ENCODE peak calls at places on chromosomes 4 and X, in four cellular contexts. V, T, C and Y are unnamed samples.

GRCh38 chrX:29662101-29662500 is 553.3 kb upstream of the MAGEB2 start:
- DNase-seq in V (no peak), T (peak), C (no peak), Y (no peak)

GRCh38 chr4:52976523-52977230 is 114.6 kb downstream of the RASL11B start:
- DNase-seq in V (no peak), T (no peak), C (no peak), Y (no peak)

GRCh38 chr4:129526812-129527211 is 430.9 kb downstream of the C4orf33 start:
- DNase-seq in V (peak), T (no peak), C (peak), Y (peak)

GRCh38 chr4:1469596-1470392 is 63.6 kb upstream of the NKX1-1 start:
- DNase-seq in V (peak), T (no peak), C (no peak), Y (no peak)

GRCh38 chr4:150078996-150079581 is 844 bp downstream of the DCLK2 start:
- DNase-seq in V (peak), T (peak), C (no peak), Y (no peak)

GRCh38 chr4:120554086-120554485 is 368.4 kb downstream of the PRDM5 start:
- DNase-seq in V (no peak), T (no peak), C (no peak), Y (no peak)

GRCh38 chr4:176274441-176274840 is 5.4 kb upstream of the ASB5 start:
- DNase-seq in V (no peak), T (no peak), C (no peak), Y (no peak)

GRCh38 chr4:93731448-93731847 is 97.1 kb upstream of the ATOH1 start:
- DNase-seq in V (peak), T (no peak), C (no peak), Y (peak)

GRCh38 chr4:1871471-1872021 is 353 bp downstream of the NSD2 start:
- DNase-seq in V (peak), T (no peak), C (no peak), Y (peak)

GRCh38 chr4:180134116-180134866 is 2108.9 kb upstream of the TENM3 start:
- DNase-seq in V (no peak), T (no peak), C (no peak), Y (peak)

GRCh38 chrX:151796576-151796975 is 62.0 kb downstream of the CNGA2 start:
- DNase-seq in V (no peak), T (no peak), C (no peak), Y (no peak)
- TF ChIP-seq MAX in V (no peak), T (no peak), C (no peak), Y (no peak)

GRCh38 chrX:153951683-153952372 is 7.4 kb upstream of the RENBP start:
- DNase-seq in V (no peak), T (no peak), C (no peak), Y (no peak)
- TF ChIP-seq MAX in V (no peak), T (no peak), C (no peak), Y (no peak)

DNA sequence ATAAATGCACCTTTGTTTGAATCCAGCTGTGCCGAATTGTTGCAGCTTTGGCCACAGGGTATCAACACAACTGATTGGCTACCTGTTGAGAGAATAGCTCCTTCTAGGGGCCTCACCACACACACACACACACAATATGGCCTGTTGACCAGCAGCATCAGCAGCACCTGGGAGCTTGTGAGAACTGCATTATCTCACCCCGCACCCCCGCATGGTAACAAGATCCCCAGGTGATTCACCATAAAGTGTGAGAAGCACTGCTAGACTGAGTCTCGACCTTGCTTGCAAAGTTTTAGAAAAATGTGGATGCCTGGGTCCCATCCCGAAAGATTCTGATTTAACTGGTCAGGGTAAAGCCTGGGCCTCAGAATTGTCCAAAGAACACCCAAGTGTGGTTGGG is 176.9 kb upstream of the PRPS2 start:
- DNase-seq in V (no peak), T (no peak), C (no peak), Y (no peak)
- TF ChIP-seq MAX in V (no peak), T (no peak), C (no peak), Y (no peak)

DNA sequence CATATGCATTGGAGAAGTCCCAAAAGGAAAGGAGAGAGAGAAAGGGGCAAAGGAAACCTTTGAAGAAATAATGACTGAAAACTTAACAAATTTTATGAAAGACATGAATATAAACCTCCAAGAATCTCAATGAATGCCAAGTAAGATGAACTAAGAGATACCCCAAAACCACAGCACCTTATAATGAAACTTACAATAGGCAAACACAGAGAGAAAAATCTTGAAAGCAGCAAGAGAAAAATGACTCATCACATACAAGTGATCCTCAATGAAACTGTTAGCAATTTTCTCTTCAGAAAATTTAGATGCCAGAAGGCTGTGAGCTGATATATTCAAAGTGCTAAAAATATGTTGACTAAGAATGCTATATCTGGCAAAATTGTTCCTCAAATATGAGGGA is 10.1 kb downstream of the SMIM10L2A start:
- DNase-seq in V (no peak), T (no peak), C (no peak), Y (no peak)
- TF ChIP-seq MAX in V (no peak), T (no peak), C (no peak), Y (no peak)

DNA sequence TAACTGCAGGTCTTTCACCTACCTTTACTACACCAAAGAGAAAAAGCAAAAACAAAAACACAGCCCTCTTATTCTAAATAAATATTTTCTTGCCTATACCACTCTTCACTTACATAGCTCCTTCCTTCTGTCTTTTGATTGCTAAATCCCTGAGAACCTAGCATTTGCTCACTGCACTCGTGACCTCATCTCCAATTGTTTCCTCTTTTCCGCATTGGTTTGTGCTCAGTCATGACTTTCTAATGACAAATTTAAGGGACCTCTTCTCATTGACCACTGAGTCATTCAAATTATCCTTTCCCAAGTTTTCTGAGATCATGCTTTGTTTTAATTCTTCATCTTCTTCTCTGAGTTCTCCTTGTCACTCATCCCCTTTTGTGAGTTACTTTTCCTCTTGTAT is 1697.1 kb downstream of the STIM2 start:
- DNase-seq in V (no peak), T (no peak), C (no peak), Y (peak)
- TF ChIP-seq MAX in V (no peak), T (no peak), C (no peak), Y (no peak)

GRCh38 chr4:8869879-8870646 is 1.6 kb downstream of the HMX1 start:
- DNase-seq in V (peak), T (no peak), C (no peak), Y (no peak)

GRCh38 chr4:8869002-8869878 is 2.4 kb downstream of the HMX1 start:
- DNase-seq in V (no peak), T (no peak), C (no peak), Y (no peak)

GRCh38 chr4:8872402-8873291 is 1.0 kb upstream of the HMX1 start:
- DNase-seq in V (peak), T (no peak), C (no peak), Y (no peak)

GRCh38 chr4:8871417-8872401 is at the start of gene HMX1:
- DNase-seq in V (peak), T (peak), C (no peak), Y (no peak)

DNA sequence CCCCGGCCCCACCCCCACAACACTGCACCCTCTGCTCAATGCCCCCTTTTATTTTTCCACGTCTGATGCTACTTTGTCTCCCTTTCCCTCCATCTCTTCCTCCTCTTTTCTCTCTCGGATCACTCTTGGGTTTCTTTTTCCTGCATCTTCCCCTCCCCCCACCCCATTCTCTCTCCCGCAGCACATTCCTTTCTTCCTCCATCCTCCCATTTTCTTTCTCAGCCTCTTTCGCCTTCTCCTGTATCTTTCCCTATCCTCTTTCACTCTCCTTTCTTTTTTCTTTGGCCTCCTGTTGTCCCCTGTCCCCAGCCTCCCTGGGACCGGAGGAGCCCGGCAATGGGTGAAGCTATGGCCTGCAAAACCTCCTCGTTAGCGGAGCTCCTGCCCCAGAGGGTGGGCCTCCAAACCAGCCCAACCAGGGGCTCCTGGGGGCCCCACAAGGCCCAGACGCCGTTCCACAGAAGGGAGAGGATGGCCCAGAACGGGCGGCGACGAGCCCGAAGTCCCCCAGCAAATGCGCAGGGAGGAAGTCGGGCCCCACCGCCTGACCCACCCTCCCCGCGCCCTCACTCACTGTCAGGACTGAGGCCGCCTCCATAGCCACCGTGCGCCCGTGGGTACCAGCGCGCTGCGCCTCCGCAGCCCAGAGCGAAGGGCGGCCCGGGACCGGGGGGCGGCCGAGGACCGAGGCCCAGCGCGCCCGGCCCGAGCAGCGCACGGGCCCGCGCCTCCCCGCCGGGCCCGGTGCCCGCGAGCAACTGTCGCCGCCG is 807 bp downstream of the HMX1 start:
- DNase-seq in V (peak), T (no peak), C (no peak), Y (no peak)
- TF ChIP-seq MAX in V (no peak), T (no peak), C (no peak), Y (no peak)